ENCODE peak calls at places on chromosomes 16 and 17, in nine cellular contexts. V is neuronal stem cell; L is colonic mucosa; Z is tibial artery; F is GM23338; P is CD4-positive, alpha-beta T cell; O is fibroblast of lung; R is left ventricle myocardium inferior; C is ascending aorta. Q is an unnamed sample.

GRCh38 chr17:39651908-39652634 is 13.1 kb upstream of the TCAP start:
- DNase-seq in V (no peak), L (no peak), Z (no peak), F (no peak), P (no peak), O (no peak), R (no peak), C (no peak), Q (no peak)

GRCh38 chr16:12235110-12235509 is 258.6 kb downstream of the SNX29 start:
- DNase-seq in V (no peak), L (no peak), Z (no peak), F (no peak), P (no peak), O (no peak), R (no peak), C (no peak), Q (no peak)

GRCh38 chr17:44200478-44201155 is 933 bp upstream of the ATXN7L3 start:
- DNase-seq in V (no peak), L (no peak), Z (no peak), F (peak), P (no peak), O (no peak), R (no peak), C (no peak), Q (no peak)

GRCh38 chr17:48192321-48192731 is 84.8 kb downstream of the SNX11 start:
- DNase-seq in V (no peak), L (no peak), Z (no peak), F (peak), P (no peak), O (peak), R (no peak), C (no peak), Q (no peak)

GRCh38 chr16:51085271-51085670 is 65.8 kb downstream of the SALL1 start:
- DNase-seq in V (no peak), L (no peak), Z (no peak), F (no peak), P (no peak), O (no peak), R (no peak), C (no peak), Q (no peak)

GRCh38 chr17:27888945-27889344 is 4.2 kb downstream of the LYRM9 start:
- DNase-seq in V (peak), L (no peak), Z (no peak), F (peak), P (no peak), O (peak), R (no peak), C (no peak), Q (no peak)

GRCh38 chr17:8830141-8830540 is 31.0 kb upstream of the MFSD6L start:
- DNase-seq in V (no peak), L (no peak), Z (no peak), F (no peak), P (no peak), O (no peak), R (no peak), C (no peak), Q (no peak)

GRCh38 chr16:53754938-53755910 is 51.3 kb downstream of the FTO start:
- DNase-seq in V (no peak), L (peak), Z (no peak), F (no peak), P (no peak), O (peak), R (no peak), C (no peak), Q (peak)

GRCh38 chr16:55370762-55371482 is 46.9 kb downstream of the IRX6 start:
- DNase-seq in V (peak), L (peak), Z (peak), F (peak), P (no peak), O (peak), R (peak), C (no peak), Q (peak)

GRCh38 chr17:21392257-21392656 is 16.1 kb downstream of the KCNJ12 start:
- DNase-seq in V (no peak), L (no peak), Z (no peak), F (no peak), P (no peak), O (no peak), R (no peak), C (no peak), Q (no peak)

GRCh38 chr17:34637548-34638525 is 58.5 kb downstream of the TMEM132E start:
- DNase-seq in V (peak), L (peak), Z (peak), F (peak), P (peak), O (peak), R (peak), C (no peak), Q (peak)

GRCh38 chr16:11356573-11357331 is 11.5 kb downstream of the RMI2 start:
- DNase-seq in V (peak), L (peak), Z (peak), F (peak), P (peak), O (peak), R (peak), C (no peak), Q (no peak)

GRCh38 chr16:78035012-78035411 is 12.7 kb downstream of the CLEC3A start:
- DNase-seq in V (no peak), L (no peak), Z (no peak), F (no peak), P (no peak), O (peak), R (no peak), C (no peak), Q (no peak)

GRCh38 chr16:57113664-57114063 is 21.3 kb downstream of the CPNE2 start:
- DNase-seq in V (no peak), L (no peak), Z (no peak), F (no peak), P (no peak), O (no peak), R (no peak), C (no peak), Q (no peak)

GRCh38 chr16:57115148-57115503 is 22.7 kb downstream of the CPNE2 start:
- DNase-seq in V (no peak), L (no peak), Z (no peak), F (no peak), P (no peak), O (no peak), R (no peak), C (no peak), Q (no peak)

GRCh38 chr16:57118461-57119084 is 26.2 kb downstream of the CPNE2 start:
- DNase-seq in V (no peak), L (no peak), Z (no peak), F (no peak), P (no peak), O (no peak), R (no peak), C (no peak), Q (no peak)

GRCh38 chr16:57113042-57113453 is 20.7 kb downstream of the CPNE2 start:
- DNase-seq in V (no peak), L (no peak), Z (no peak), F (no peak), P (no peak), O (peak), R (no peak), C (no peak), Q (no peak)

GRCh38 chr16:57115504-57116182 is 23.3 kb downstream of the CPNE2 start:
- DNase-seq in V (peak), L (no peak), Z (peak), F (peak), P (no peak), O (peak), R (peak), C (no peak), Q (no peak)
- H3K27ac ChIP-seq in V (peak), L (no peak), Z (no peak), F (no peak), P (no peak), O (peak), R (peak), C (no peak), Q (no peak)

GRCh38 chr17:61413654-61414133 is 14.1 kb downstream of the TBX2 start:
- DNase-seq in V (no peak), L (no peak), Z (no peak), F (no peak), P (no peak), O (no peak), R (no peak), C (no peak), Q (no peak)
- H3K27ac ChIP-seq in V (no peak), L (no peak), Z (no peak), F (no peak), P (no peak), O (peak), R (peak), C (peak), Q (no peak)

GRCh38 chr16:20867585-20867984 is 32.6 kb downstream of the DCUN1D3 start:
- DNase-seq in V (no peak), L (no peak), Z (no peak), F (no peak), P (no peak), O (peak), R (no peak), C (no peak), Q (no peak)

GRCh38 chr16:20866161-20866772 is 33.9 kb downstream of the DCUN1D3 start:
- DNase-seq in V (peak), L (peak), Z (peak), F (no peak), P (no peak), O (peak), R (no peak), C (peak), Q (peak)

GRCh38 chr16:20868890-20869289 is 31.3 kb downstream of the DCUN1D3 start:
- DNase-seq in V (no peak), L (peak), Z (peak), F (no peak), P (no peak), O (peak), R (peak), C (no peak), Q (no peak)

GRCh38 chr16:20865420-20866126 is 34.6 kb downstream of the DCUN1D3 start:
- DNase-seq in V (no peak), L (no peak), Z (no peak), F (no peak), P (no peak), O (peak), R (no peak), C (no peak), Q (peak)

GRCh38 chr16:20866792-20867191 is 33.4 kb downstream of the DCUN1D3 start:
- DNase-seq in V (no peak), L (no peak), Z (no peak), F (no peak), P (no peak), O (no peak), R (no peak), C (no peak), Q (no peak)
- H3K27ac ChIP-seq in V (no peak), L (no peak), Z (peak), F (no peak), P (no peak), O (peak), R (peak), C (peak), Q (peak)

DNA sequence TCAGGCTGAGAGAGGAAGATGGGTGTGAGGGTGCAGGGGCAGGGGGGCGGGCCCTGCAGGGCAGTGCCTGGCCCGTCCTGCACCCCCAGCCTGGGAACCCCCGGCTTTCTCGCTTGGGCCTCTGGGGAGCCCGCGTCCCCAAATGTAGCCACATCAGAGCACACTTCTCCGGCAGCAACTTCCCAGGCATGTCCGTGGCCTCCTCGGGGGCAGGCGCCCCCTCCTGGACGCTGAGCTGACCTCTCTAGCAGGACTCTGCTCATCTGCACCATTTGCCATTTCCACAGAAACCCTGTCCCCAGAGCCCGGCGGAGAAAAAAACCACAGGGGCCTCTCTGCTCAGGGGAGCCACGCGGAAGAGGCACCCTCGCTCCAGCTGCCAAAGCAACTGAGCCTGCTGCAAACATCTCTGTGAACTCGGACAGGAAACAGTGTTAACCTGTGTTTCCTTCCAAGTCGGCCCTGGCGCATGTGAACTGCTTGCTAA is 63.4 kb downstream of the KLHDC4 start:
- DNase-seq in V (no peak), L (no peak), Z (no peak), F (peak), P (peak), O (no peak), R (no peak), C (no peak), Q (no peak)
- H3K27ac ChIP-seq in V (no peak), L (no peak), Z (no peak), F (peak), P (peak), O (no peak), R (no peak), C (no peak), Q (no peak)

Q was measured in RWPE1.